ENCODE peak calls at places on chromosomes 7 and 10, in eight cellular contexts. W is MCF 10A; P is cardiac fibroblast; N is amniotic epithelial cell; J is astrocyte of the spinal cord; Z is CD4-positive, alpha-beta T cell; H is mesendoderm; S is A549. D is an unnamed sample.
A peak's percentile ranks its signal among the peaks of the same experiment; 100 is the strongest.

GRCh38 chr10:77833225-77833624 is 93.3 kb downstream of the DLG5 start:
- DNase-seq in W (no peak), J (no peak), N (no peak), Z (no peak), S (no peak), P (no peak), H (no peak), D (no peak)

GRCh38 chr10:122140477-122140902 is 130.6 kb upstream of the BTBD16 start:
- DNase-seq in P (peak; percentile 66), Z (no peak), J (peak; percentile 64), H (peak; percentile 49), N (peak; percentile 40), W (peak; percentile 90), S (peak; percentile 41), D (no peak)

GRCh38 chr7:28626629-28627262 is 214.4 kb downstream of the CREB5 start:
- DNase-seq in Z (no peak), H (peak; percentile 72), W (peak; percentile 60), N (peak; percentile 47), J (peak; percentile 46), P (peak; percentile 56), S (peak; percentile 28), D (peak; percentile 24)

GRCh38 chr7:120684463-120684862 is 173.5 kb downstream of the TSPAN12 start:
- DNase-seq in J (no peak), Z (no peak), P (no peak), H (peak; percentile 19), S (no peak), W (no peak), N (no peak), D (no peak)

GRCh38 chr10:31929986-31930675 is 1.5 kb upstream of the ARHGAP12 start:
- DNase-seq in Z (no peak), W (no peak), N (peak; percentile 43), P (peak; percentile 18), S (no peak), H (peak; percentile 69), J (peak; percentile 17), D (no peak)

GRCh38 chr7:116258734-116259133 is 48.4 kb downstream of the TES start:
- DNase-seq in P (peak; percentile 81), N (peak; percentile 63), W (peak; percentile 71), J (peak; percentile 80), Z (no peak), S (peak; percentile 36), H (peak; percentile 47), D (no peak)

GRCh38 chr10:100129424-100129823 is 47.8 kb upstream of the CPN1 start:
- DNase-seq in J (no peak), H (no peak), N (no peak), Z (no peak), W (no peak), P (no peak), S (no peak), D (no peak)

GRCh38 chr10:29869593-29869992 is 189.8 kb downstream of the JCAD start:
- DNase-seq in Z (no peak), S (no peak), H (no peak), P (no peak), N (peak; percentile 29), J (no peak), W (no peak), D (no peak)

GRCh38 chr7:83111391-83111790 is 51.3 kb downstream of the PCLO start:
- DNase-seq in J (peak; percentile 68), H (peak; percentile 50), Z (no peak), W (no peak), N (no peak), P (peak; percentile 1), S (no peak), D (no peak)

GRCh38 chr7:36945612-36946400 is 221.5 kb upstream of the AOAH start:
- DNase-seq in W (no peak), H (no peak), J (no peak), Z (no peak), P (no peak), N (no peak), S (no peak), D (peak; percentile 65)

GRCh38 chr7:105963038-105963667 is at the start of gene CDHR3:
- DNase-seq in J (no peak), P (no peak), Z (no peak), H (peak; percentile 97), S (no peak), N (no peak), W (no peak), D (peak; percentile 19)

GRCh38 chr7:51344406-51344805 is 27.8 kb upstream of the COBL start:
- DNase-seq in S (no peak), Z (no peak), H (no peak), N (no peak), P (no peak), W (peak; percentile 73), J (no peak), D (no peak)

GRCh38 chr7:118473271-118473670 is 248.8 kb downstream of the ANKRD7 start:
- DNase-seq in H (no peak), Z (no peak), N (no peak), S (no peak), W (no peak), J (no peak), P (no peak), D (no peak)

GRCh38 chr10:115417585-115418265 is 324.6 kb downstream of the ATRNL1 start:
- DNase-seq in P (peak; percentile 58), S (peak; percentile 10), H (peak; percentile 88), N (peak; percentile 47), W (peak; percentile 76), J (peak; percentile 50), Z (no peak), D (peak; percentile 50)